ENCODE peak calls at places on chromosomes 12 and 14, in seven cellular contexts. Z is dermis blood vessel endothelial cell; O is GM23338; V is H9; C is fibroblast of mammary gland; X is cardiac muscle cell; P is stimulated activated naive B cell treated with anti-CD40 and anti-IgM and Interleukin-4, amounts not matched to agents 10 μg/mL and 1 μg/mL and 100 μg/mL, for 72 hours. N is an unnamed sample.
A peak's percentile ranks its signal among the peaks of the same experiment; 100 is the strongest.

GRCh38 chr14:104924421-104925213 is at the start of gene PLD4:
- DNase-seq in O (no peak), P (peak; percentile 55), C (no peak), V (no peak), Z (no peak), X (no peak), N (peak; percentile 67)

GRCh38 chr12:62832528-62832927 is 102.4 kb downstream of the PPM1H start:
- DNase-seq in X (no peak), C (no peak), V (no peak), Z (no peak), O (no peak), P (no peak), N (no peak)

GRCh38 chr14:30227436-30227835 is 299.8 kb upstream of the PRKD1 start:
- DNase-seq in C (peak; percentile 62), X (no peak), P (no peak), O (no peak), V (no peak), Z (no peak), N (no peak)

GRCh38 chr12:810635-811415 is 58.4 kb downstream of the WNK1 start:
- DNase-seq in Z (peak; percentile 21), O (no peak), P (peak; percentile 19), V (no peak), X (no peak), C (peak; percentile 35), N (no peak)

GRCh38 chr12:41962171-41962572 is 182.5 kb downstream of the GXYLT1 start:
- DNase-seq in X (no peak), Z (no peak), P (no peak), V (no peak), C (no peak), O (no peak), N (no peak)

GRCh38 chr12:52003016-52003550 is 3.7 kb upstream of the TAMALIN start:
- DNase-seq in P (no peak), X (no peak), C (no peak), Z (no peak), V (no peak), O (no peak), N (no peak)

GRCh38 chr14:55832122-55832911 is 252.3 kb downstream of the KTN1 start:
- DNase-seq in P (no peak), X (no peak), Z (no peak), O (no peak), V (no peak), C (no peak), N (no peak)

GRCh38 chr12:3161861-3162260 is 84.7 kb downstream of the TSPAN9 start:
- DNase-seq in O (peak; percentile 79), V (no peak), X (no peak), C (no peak), P (no peak), Z (no peak), N (no peak)

GRCh38 chr12:122366685-122367475 is 55.6 kb downstream of the CLIP1 start:
- DNase-seq in C (peak; percentile 96), X (no peak), V (peak; percentile 66), O (peak; percentile 84), P (no peak), Z (peak; percentile 83), N (peak; percentile 92)

GRCh38 chr12:120257041-120257821 is 8.3 kb downstream of the PXN start:
- DNase-seq in V (peak; percentile 40), O (peak; percentile 71), X (no peak), Z (peak; percentile 98), C (peak; percentile 96), P (no peak), N (peak; percentile 61)

GRCh38 chr14:23550827-23551265 is 719 bp downstream of the ZFHX2 start:
- DNase-seq in X (no peak), C (no peak), O (no peak), Z (no peak), P (no peak), V (no peak), N (no peak)

GRCh38 chr12:9237286-9237685 is 29.1 kb upstream of the PZP start:
- DNase-seq in V (no peak), Z (no peak), X (no peak), C (no peak), P (no peak), O (no peak), N (no peak)

GRCh38 chr14:50726372-50727107 is 58.4 kb upstream of the SAV1 start:
- DNase-seq in V (no peak), Z (peak; percentile 18), O (no peak), C (peak; percentile 98), P (no peak), X (no peak), N (no peak)

GRCh38 chr12:90343966-90344365 is 611.0 kb downstream of the CCER1 start:
- DNase-seq in P (no peak), O (no peak), Z (no peak), X (no peak), C (no peak), V (no peak), N (no peak)

GRCh38 chr12:26056335-26056734 is 68.5 kb downstream of the BHLHE41 start:
- DNase-seq in V (no peak), Z (peak; percentile 84), C (peak; percentile 55), X (no peak), O (no peak), P (no peak), N (no peak)

GRCh38 chr14:33809456-33809855 is 141.4 kb downstream of the EGLN3 start:
- DNase-seq in O (no peak), Z (no peak), V (no peak), C (no peak), P (no peak), X (no peak), N (no peak)

GRCh38 chr12:95624544-95624943 is 73.3 kb upstream of the USP44 start:
- DNase-seq in O (peak; percentile 57), P (no peak), V (no peak), C (no peak), Z (peak; percentile 98), X (no peak), N (no peak)

GRCh38 chr12:91685917-91686316 is 459.7 kb downstream of the BTG1 start:
- DNase-seq in V (no peak), Z (peak; percentile 29), C (peak; percentile 60), P (no peak), X (no peak), O (no peak), N (no peak)

GRCh38 chr14:102785598-102785963 is 8.3 kb downstream of the TRAF3 start:
- DNase-seq in Z (no peak), V (no peak), P (no peak), C (no peak), X (no peak), O (peak; percentile 43), N (no peak)

GRCh38 chr12:8860165-8860961 is 37.9 kb downstream of the A2ML1 start:
- DNase-seq in O (peak; percentile 87), V (peak; percentile 84), C (peak; percentile 66), Z (peak; percentile 74), P (peak; percentile 4), X (peak; percentile 47), N (peak; percentile 84)

GRCh38 chr12:47652491-47653234 is 53.2 kb downstream of the RPAP3 start:
- DNase-seq in O (peak; percentile 15), X (no peak), C (no peak), V (no peak), P (no peak), Z (no peak), N (no peak)

GRCh38 chr14:91154851-91155625 is 41.2 kb downstream of the DGLUCY start:
- DNase-seq in P (peak; percentile 15), X (peak; percentile 53), O (no peak), Z (peak; percentile 87), C (peak; percentile 72), V (no peak), N (no peak)

GRCh38 chr14:22386924-22387775 is 201.9 kb downstream of the DAD1 start:
- DNase-seq in V (peak; percentile 72), Z (peak; percentile 90), O (peak; percentile 93), P (peak; percentile 75), C (peak; percentile 72), X (peak; percentile 88), N (peak; percentile 75)

GRCh38 chr14:66137076-66137475 is 349.1 kb upstream of the CCDC196 start:
- DNase-seq in V (no peak), C (no peak), Z (no peak), P (no peak), O (no peak), X (no peak), N (no peak)

GRCh38 chr14:54640480-54640879 is 73.6 kb downstream of the SAMD4A start:
- DNase-seq in O (no peak), P (no peak), C (no peak), V (no peak), X (no peak), Z (no peak), N (no peak)

GRCh38 chr14:65239143-65239672 is 136.9 kb upstream of the MAX start:
- DNase-seq in C (peak; percentile 97), P (no peak), X (peak; percentile 44), V (no peak), Z (no peak), O (no peak), N (peak; percentile 97)

GRCh38 chr14:103562385-103563088 is at the start of the genes BAG5 and COA8:
- DNase-seq in X (peak; percentile 92), C (peak; percentile 76), O (peak; percentile 94), V (peak; percentile 89), Z (peak; percentile 88), P (peak; percentile 90), N (peak; percentile 91)

GRCh38 chr14:77589099-77589498 is 27.3 kb downstream of the SPTLC2 start:
- DNase-seq in C (no peak), Z (peak; percentile 81), O (no peak), X (no peak), V (no peak), P (no peak), N (no peak)

GRCh38 chr14:92039073-92039719 is 663 bp downstream of the TRIP11 start:
- DNase-seq in X (peak; percentile 89), V (peak; percentile 95), C (peak; percentile 63), P (no peak), O (peak; percentile 98), Z (peak; percentile 80), N (peak; percentile 88)

GRCh38 chr14:24816011-24816928 is 182.3 kb upstream of the GZMB start:
- DNase-seq in C (peak; percentile 34), O (no peak), P (no peak), Z (no peak), X (no peak), V (no peak), N (no peak)